ENCODE peak calls at places on chromosome 10, in six cellular contexts. J, N, W, G, X and K are unnamed samples.

GRCh38 chr10:79349766-79350406 is 2.6 kb downstream of the PPIF start:
- DNase-seq in W (no peak), X (no peak), N (no peak), J (no peak), G (no peak), K (no peak)

GRCh38 chr10:125785831-125786230 is 10.2 kb upstream of the MMP21 start:
- DNase-seq in N (no peak), X (no peak), W (no peak), G (no peak), J (no peak), K (no peak)

GRCh38 chr10:127962205-127962604 is 55.3 kb downstream of the PTPRE start:
- DNase-seq in J (no peak), N (no peak), X (no peak), W (no peak), G (no peak), K (no peak)

GRCh38 chr10:62559481-62560206 is 185.5 kb downstream of the ZNF365 start:
- DNase-seq in N (no peak), G (no peak), W (no peak), J (no peak), X (no peak), K (no peak)

GRCh38 chr10:110077436-110078120 is 69.8 kb downstream of the ADD3 start:
- DNase-seq in W (no peak), J (no peak), N (peak), X (no peak), G (peak), K (no peak)

GRCh38 chr10:122847782-122848604 is 2.3 kb upstream of the CUZD1 start:
- DNase-seq in X (no peak), G (no peak), J (no peak), N (no peak), W (no peak), K (no peak)

GRCh38 chr10:34526186-34526585 is 288.9 kb downstream of the PARD3 start:
- DNase-seq in J (no peak), W (no peak), G (no peak), N (no peak), X (peak), K (no peak)

GRCh38 chr10:124690971-124691370 is 53.2 kb downstream of the FAM53B start:
- DNase-seq in G (no peak), W (no peak), J (no peak), N (no peak), X (no peak), K (no peak)

GRCh38 chr10:107914450-107915276 is 750.2 kb upstream of the SORCS1 start:
- DNase-seq in J (no peak), G (peak), X (no peak), W (no peak), N (no peak), K (no peak)

GRCh38 chr10:35568483-35569015 is 36.6 kb upstream of the GJD4 start:
- DNase-seq in X (no peak), J (no peak), N (no peak), G (no peak), W (no peak), K (no peak)

GRCh38 chr10:23813687-23814086 is 374.8 kb downstream of the OTUD1 start:
- DNase-seq in X (no peak), G (no peak), W (no peak), N (no peak), J (no peak), K (no peak)

GRCh38 chr10:53955091-53955490 is 845.9 kb downstream of the PCDH15 start:
- DNase-seq in N (no peak), G (no peak), X (no peak), J (no peak), W (no peak), K (no peak)

GRCh38 chr10:22831586-22831985 is 96.3 kb upstream of the ARMC3 start:
- DNase-seq in X (no peak), G (no peak), W (no peak), J (no peak), N (no peak), K (no peak)

GRCh38 chr10:75841266-75841665 is 409.8 kb downstream of the LRMDA start:
- DNase-seq in N (no peak), G (no peak), J (no peak), X (no peak), W (no peak), K (no peak)

GRCh38 chr10:117697402-117697801 is 154.9 kb downstream of the EMX2 start:
- DNase-seq in X (no peak), J (no peak), N (no peak), G (no peak), W (no peak), K (no peak)

GRCh38 chr10:26269754-26270153 is 53.2 kb downstream of the GAD2 start:
- DNase-seq in X (peak), N (no peak), J (no peak), G (no peak), W (no peak), K (no peak)